ENCODE peak calls at places on chromosomes 16 and 17, in five cellular contexts. One of them, this sample, is unnamed.

GRCh38 chr16:989354-989814 is 7.8 kb downstream of the SOX8 start:
- DNase-seq in suprapubic skin: no peak
- DNase-seq in upper lobe of left lung: no peak
- DNase-seq in heart left ventricle: no peak
- DNase-seq in IMR-90: no peak
- DNase-seq in this sample: no peak

GRCh38 chr17:68299817-68300216 is 8.5 kb downstream of the ARSG start:
- DNase-seq in suprapubic skin: no peak
- DNase-seq in IMR-90: no peak
- DNase-seq in heart left ventricle: no peak
- DNase-seq in upper lobe of left lung: no peak
- DNase-seq in this sample: no peak

GRCh38 chr16:6020162-6020980 is 922.8 kb upstream of the EEF2KMT start:
- DNase-seq in upper lobe of left lung: no peak
- DNase-seq in heart left ventricle: no peak
- DNase-seq in IMR-90: no peak
- DNase-seq in suprapubic skin: no peak
- DNase-seq in this sample: no peak

GRCh38 chr16:73847090-73847489 is 449.5 kb upstream of the PSMD7 start:
- DNase-seq in upper lobe of left lung: no peak
- DNase-seq in heart left ventricle: no peak
- DNase-seq in suprapubic skin: no peak
- DNase-seq in IMR-90: no peak
- DNase-seq in this sample: no peak

GRCh38 chr16:89374393-89374948 is 115.9 kb downstream of the ANKRD11 start:
- DNase-seq in IMR-90: peak; percentile 55
- DNase-seq in upper lobe of left lung: no peak
- DNase-seq in suprapubic skin: no peak
- DNase-seq in heart left ventricle: no peak
- DNase-seq in this sample: no peak

GRCh38 chr16:50591800-50592771 is 43.9 kb downstream of the NKD1 start:
- DNase-seq in upper lobe of left lung: no peak
- DNase-seq in heart left ventricle: peak; percentile 83
- DNase-seq in IMR-90: no peak
- DNase-seq in suprapubic skin: no peak
- DNase-seq in this sample: peak; percentile 90

GRCh38 chr16:8867483-8868271 is 1.1 kb downstream of the CARHSP1 start:
- DNase-seq in upper lobe of left lung: peak; percentile 45
- DNase-seq in IMR-90: no peak
- DNase-seq in suprapubic skin: peak; percentile 82
- DNase-seq in heart left ventricle: no peak
- DNase-seq in this sample: peak; percentile 94

GRCh38 chr17:39981207-39982068 is 831 bp downstream of the PSMD3 start:
- DNase-seq in upper lobe of left lung: no peak
- DNase-seq in IMR-90: no peak
- DNase-seq in suprapubic skin: no peak
- DNase-seq in heart left ventricle: no peak
- DNase-seq in this sample: no peak

GRCh38 chr17:15891348-15891747 is 53.6 kb upstream of the ADORA2B start:
- DNase-seq in suprapubic skin: no peak
- DNase-seq in upper lobe of left lung: no peak
- DNase-seq in IMR-90: peak; percentile 53
- DNase-seq in heart left ventricle: no peak
- DNase-seq in this sample: no peak

GRCh38 chr17:18148586-18148985 is 35.0 kb upstream of the ALKBH5 start:
- DNase-seq in suprapubic skin: no peak
- DNase-seq in heart left ventricle: no peak
- DNase-seq in upper lobe of left lung: no peak
- DNase-seq in IMR-90: no peak
- DNase-seq in this sample: no peak

GRCh38 chr16:74521691-74522090 is 85.2 kb downstream of the GLG1 start:
- DNase-seq in IMR-90: peak; percentile 35
- DNase-seq in heart left ventricle: no peak
- DNase-seq in suprapubic skin: no peak
- DNase-seq in upper lobe of left lung: no peak
- DNase-seq in this sample: no peak

GRCh38 chr16:69410285-69410990 is 14.0 kb upstream of the CYB5B start:
- DNase-seq in heart left ventricle: no peak
- DNase-seq in IMR-90: peak; percentile 83
- DNase-seq in upper lobe of left lung: no peak
- DNase-seq in suprapubic skin: no peak
- DNase-seq in this sample: no peak

GRCh38 chr16:78097522-78097921 is 1.9 kb upstream of the WWOX start:
- DNase-seq in upper lobe of left lung: no peak
- DNase-seq in suprapubic skin: no peak
- DNase-seq in IMR-90: no peak
- DNase-seq in heart left ventricle: no peak
- DNase-seq in this sample: no peak

GRCh38 chr17:56997313-56997712 is 19.4 kb downstream of the SCPEP1 start:
- DNase-seq in suprapubic skin: no peak
- DNase-seq in heart left ventricle: no peak
- DNase-seq in IMR-90: no peak
- DNase-seq in upper lobe of left lung: no peak
- DNase-seq in this sample: no peak

GRCh38 chr16:53816211-53816610 is 112.3 kb downstream of the FTO start:
- DNase-seq in suprapubic skin: no peak
- DNase-seq in heart left ventricle: no peak
- DNase-seq in upper lobe of left lung: no peak
- DNase-seq in IMR-90: no peak
- DNase-seq in this sample: no peak

GRCh38 chr17:73027130-73027741 is 65.3 kb downstream of the SLC39A11 start:
- DNase-seq in upper lobe of left lung: no peak
- DNase-seq in heart left ventricle: no peak
- DNase-seq in IMR-90: peak; percentile 58
- DNase-seq in suprapubic skin: no peak
- DNase-seq in this sample: no peak

GRCh38 chr17:58632324-58633314 is 59.2 kb downstream of the TEX14 start:
- DNase-seq in suprapubic skin: no peak
- DNase-seq in IMR-90: no peak
- DNase-seq in heart left ventricle: no peak
- DNase-seq in upper lobe of left lung: no peak
- DNase-seq in this sample: no peak

GRCh38 chr17:58631523-58632323 is 60.1 kb downstream of the TEX14 start:
- DNase-seq in heart left ventricle: peak; percentile 96
- DNase-seq in IMR-90: peak; percentile 99
- DNase-seq in upper lobe of left lung: peak; percentile 89
- DNase-seq in suprapubic skin: peak; percentile 95
- DNase-seq in this sample: peak; percentile 93

GRCh38 chr17:58626905-58627304 is 64.9 kb downstream of the TEX14 start:
- DNase-seq in heart left ventricle: no peak
- DNase-seq in IMR-90: no peak
- DNase-seq in upper lobe of left lung: no peak
- DNase-seq in suprapubic skin: no peak
- DNase-seq in this sample: no peak

GRCh38 chr17:58630883-58631522 is 60.8 kb downstream of the TEX14 start:
- DNase-seq in heart left ventricle: no peak
- DNase-seq in IMR-90: no peak
- DNase-seq in upper lobe of left lung: peak; percentile 22
- DNase-seq in suprapubic skin: no peak
- DNase-seq in this sample: no peak
- TF ChIP-seq POLR2A in heart left ventricle: no peak
- TF ChIP-seq POLR2A in IMR-90: no peak
- TF ChIP-seq POLR2A in upper lobe of left lung: no peak
- TF ChIP-seq POLR2A in suprapubic skin: no peak
- TF ChIP-seq POLR2A in this sample: no peak

GRCh38 chr16:2457267-2457666 is 2.6 kb upstream of the TEDC2 start:
- DNase-seq in IMR-90: no peak
- DNase-seq in suprapubic skin: no peak
- DNase-seq in upper lobe of left lung: no peak
- DNase-seq in heart left ventricle: no peak
- DNase-seq in this sample: no peak
- TF ChIP-seq CTCF in IMR-90: no peak
- TF ChIP-seq CTCF in suprapubic skin: no peak
- TF ChIP-seq CTCF in upper lobe of left lung: no peak
- TF ChIP-seq CTCF in heart left ventricle: no peak
- TF ChIP-seq CTCF in this sample: no peak

DNA sequence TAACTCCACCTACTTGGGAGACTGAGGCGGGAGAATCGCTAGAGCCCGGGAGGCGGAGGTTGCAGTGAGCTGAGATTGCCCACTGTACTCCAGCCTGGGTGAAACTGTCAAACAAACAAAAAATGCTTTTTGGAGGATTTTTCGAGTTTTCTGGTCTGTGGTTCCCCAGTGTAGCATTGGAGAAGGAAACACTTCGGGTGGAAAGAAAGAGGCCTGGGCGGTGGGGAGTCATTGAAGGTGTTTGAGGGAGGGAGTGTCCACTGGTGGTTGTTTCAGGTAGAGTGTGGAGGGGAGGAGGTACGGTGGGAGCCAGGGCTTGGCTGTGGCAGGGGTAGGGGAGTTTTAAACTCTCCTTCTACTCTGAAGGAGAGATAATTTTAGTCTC is 1.2 kb downstream of the RNF213 start:
- DNase-seq in heart left ventricle: no peak
- DNase-seq in suprapubic skin: no peak
- DNase-seq in IMR-90: no peak
- DNase-seq in upper lobe of left lung: no peak
- DNase-seq in this sample: no peak
- H3K4me3 ChIP-seq in heart left ventricle: peak overlapping the region; percentile 99
- H3K4me3 ChIP-seq in suprapubic skin: peak overlapping the region; percentile 96
- H3K4me3 ChIP-seq in IMR-90: peak overlapping the region; percentile 80
- H3K4me3 ChIP-seq in upper lobe of left lung: peak overlapping the region; percentile 71
- H3K4me3 ChIP-seq in this sample: peak overlapping the region; percentile 96

DNA sequence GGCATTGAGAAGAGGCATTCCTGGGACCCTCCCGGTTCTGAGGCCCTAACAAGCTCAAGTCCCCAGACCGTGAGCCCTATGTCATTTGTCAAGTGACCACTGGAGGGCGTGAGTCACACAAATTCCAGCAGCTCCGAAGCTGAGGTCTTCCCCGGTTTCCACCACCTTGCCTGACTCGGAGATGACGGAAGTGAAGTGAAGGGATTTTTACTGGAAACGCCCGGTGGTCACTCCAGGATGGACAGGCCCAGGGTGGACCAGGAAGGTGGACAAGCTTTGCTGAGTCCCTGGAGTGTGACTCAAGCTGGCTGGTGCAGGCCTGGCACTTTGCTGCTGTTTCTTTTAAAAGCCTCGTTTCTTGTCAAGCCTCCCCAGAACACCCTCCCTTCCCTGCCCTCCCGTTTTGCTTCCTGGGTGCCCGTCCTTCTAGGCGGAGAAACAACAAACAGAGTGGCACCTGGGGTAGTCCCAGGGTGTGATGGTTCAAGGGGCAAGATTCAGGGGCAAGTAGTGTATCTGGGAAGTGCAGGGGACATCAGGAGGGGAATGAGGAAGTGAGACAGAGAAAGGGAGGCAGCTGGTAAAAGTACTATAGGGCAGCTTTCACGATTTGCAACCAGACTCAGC is 5.3 kb upstream of the NOS2 start:
- DNase-seq in upper lobe of left lung: peak; percentile 88
- DNase-seq in IMR-90: peak; percentile 86
- DNase-seq in suprapubic skin: peak; percentile 88
- DNase-seq in heart left ventricle: peak; percentile 80
- DNase-seq in this sample: peak; percentile 95
- TF ChIP-seq POLR2A in upper lobe of left lung: no peak
- TF ChIP-seq POLR2A in IMR-90: no peak
- TF ChIP-seq POLR2A in suprapubic skin: no peak
- TF ChIP-seq POLR2A in heart left ventricle: no peak
- TF ChIP-seq POLR2A in this sample: no peak

GRCh38 chr16:30380072-30380471 is 2.3 kb downstream of the SEPTIN1 start:
- DNase-seq in suprapubic skin: no peak
- DNase-seq in heart left ventricle: no peak
- DNase-seq in IMR-90: no peak
- DNase-seq in upper lobe of left lung: no peak
- DNase-seq in this sample: no peak

GRCh38 chr16:30377050-30377811 is 2.6 kb downstream of the MYL11 start:
- DNase-seq in suprapubic skin: no peak
- DNase-seq in upper lobe of left lung: no peak
- DNase-seq in heart left ventricle: no peak
- DNase-seq in IMR-90: no peak
- DNase-seq in this sample: no peak

GRCh38 chr16:30379165-30379783 is 3.1 kb downstream of the SEPTIN1 start:
- DNase-seq in heart left ventricle: no peak
- DNase-seq in suprapubic skin: no peak
- DNase-seq in IMR-90: no peak
- DNase-seq in upper lobe of left lung: no peak
- DNase-seq in this sample: peak; percentile 86

GRCh38 chr16:30377812-30378235 is 3.2 kb downstream of the MYL11 start:
- DNase-seq in upper lobe of left lung: peak; percentile 94
- DNase-seq in suprapubic skin: peak; percentile 98
- DNase-seq in IMR-90: peak; percentile 85
- DNase-seq in heart left ventricle: peak; percentile 97
- DNase-seq in this sample: peak; percentile 93

DNA sequence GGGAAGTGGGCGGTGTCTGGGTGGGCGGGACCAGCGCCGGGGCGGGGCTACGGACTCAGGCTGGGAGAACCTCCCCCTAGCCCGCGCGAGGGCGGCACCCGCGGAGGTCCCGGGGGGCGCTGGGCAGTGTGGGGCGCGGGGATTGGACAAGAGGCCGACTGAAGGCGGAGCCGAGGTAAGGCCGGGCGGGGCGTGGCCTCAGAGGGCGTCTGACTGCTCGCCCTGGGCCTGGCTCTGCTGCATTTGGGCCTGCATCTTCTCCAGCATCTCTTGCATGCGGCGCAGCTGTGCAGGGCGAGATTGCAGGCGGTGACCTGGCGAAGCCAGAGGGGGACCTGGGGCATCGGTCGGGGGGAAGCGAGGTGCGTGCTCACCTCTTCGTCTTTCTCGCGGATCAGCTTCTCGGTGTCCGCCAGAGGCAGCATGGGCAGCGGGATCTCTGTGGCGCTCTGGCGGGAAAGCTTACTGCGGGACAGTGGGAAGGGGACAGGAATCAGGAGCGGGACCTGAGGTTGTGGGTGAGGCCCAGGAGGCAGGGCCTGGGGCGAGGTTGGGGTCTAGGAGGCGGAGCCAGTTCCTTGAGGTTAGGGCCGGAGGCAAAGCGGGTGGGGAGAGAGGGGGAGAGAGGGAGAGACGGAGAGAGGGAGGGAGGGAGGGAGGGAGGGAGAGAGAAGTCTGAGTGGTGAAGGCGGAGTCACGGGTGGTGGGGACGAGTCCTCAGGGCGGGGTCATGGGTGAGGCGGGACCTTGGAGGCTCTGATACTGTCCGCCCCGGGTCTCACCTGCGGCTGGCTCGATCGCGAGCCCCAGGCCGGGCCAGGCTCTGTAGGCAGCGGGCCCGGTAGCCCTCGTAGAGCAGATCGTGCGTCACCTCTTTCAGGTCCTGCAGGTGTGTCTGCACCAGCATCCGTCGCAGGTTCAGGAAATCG is 3.9 kb downstream of the SEPTIN1 start:
- DNase-seq in suprapubic skin: peak; percentile 99
- DNase-seq in heart left ventricle: peak; percentile 100
- DNase-seq in IMR-90: peak; percentile 94
- DNase-seq in upper lobe of left lung: peak; percentile 100
- DNase-seq in this sample: peak; percentile 100
- TF ChIP-seq CTCF in suprapubic skin: no peak
- TF ChIP-seq CTCF in heart left ventricle: peak; percentile 25
- TF ChIP-seq CTCF in IMR-90: peak; percentile 35
- TF ChIP-seq CTCF in upper lobe of left lung: no peak
- TF ChIP-seq CTCF in this sample: no peak

DNA sequence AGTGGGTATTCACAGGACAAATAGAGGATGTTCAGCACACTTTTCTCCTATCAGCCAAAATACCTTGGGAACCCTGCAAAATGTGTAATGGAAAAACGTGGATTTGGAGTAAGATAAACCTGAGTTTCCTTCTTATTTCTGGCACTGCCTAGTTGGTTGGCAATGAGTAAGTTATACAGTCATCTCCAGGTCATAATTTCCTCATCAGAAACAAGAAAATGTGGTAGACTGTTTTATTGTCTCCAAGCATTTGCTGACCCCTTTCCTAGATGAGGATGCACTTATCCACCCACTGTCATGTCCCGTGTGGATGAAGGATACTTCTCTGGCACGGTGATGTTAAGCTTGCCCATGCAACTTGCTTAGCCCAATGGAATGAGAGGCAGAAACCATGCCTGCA is 458.0 kb downstream of the KIF2B start:
- DNase-seq in suprapubic skin: no peak
- DNase-seq in heart left ventricle: no peak
- DNase-seq in IMR-90: no peak
- DNase-seq in upper lobe of left lung: no peak
- DNase-seq in this sample: no peak
- H3K4me3 ChIP-seq in suprapubic skin: no peak overlapping the region
- H3K4me3 ChIP-seq in heart left ventricle: no peak overlapping the region
- H3K4me3 ChIP-seq in IMR-90: no peak overlapping the region
- H3K4me3 ChIP-seq in upper lobe of left lung: no peak overlapping the region
- H3K4me3 ChIP-seq in this sample: no peak overlapping the region